ENCODE peak calls at places on chromosomes 13 and 19, in seven cellular contexts. O is kidney epithelial cell, P is DND-41, Z is BE2C, H is mammary epithelial cell, I is heart left ventricle, Y is psoas muscle. F is an unnamed sample. For H3K27me3, the result is how much of the 10 kb centered on the place peaks cover.

GRCh38 chr13:49020940-49021548 is 45.3 kb downstream of the FNDC3A start:
- DNase-seq in H (peak), O (no peak), I (no peak), Y (no peak), Z (no peak), P (no peak), F (no peak)

GRCh38 chr13:26529441-26529840 is 28.0 kb upstream of the WASF3 start:
- DNase-seq in P (peak), Z (no peak), O (peak), Y (peak), H (peak), I (peak), F (no peak)

GRCh38 chr13:73842621-73843020 is 291.6 kb downstream of the KLF12 start:
- DNase-seq in Z (no peak), I (no peak), H (no peak), O (no peak), P (no peak), Y (no peak), F (no peak)

GRCh38 chr13:43767351-43767901 is 19.3 kb downstream of the ENOX1 start:
- DNase-seq in H (no peak), Z (peak), O (no peak), P (no peak), Y (peak), I (peak), F (no peak)

GRCh38 chr19:38004505-38005223 is 97.7 kb downstream of the SIPA1L3 start:
- DNase-seq in Y (peak), H (peak), I (peak), Z (peak), P (peak), O (peak), F (peak)

GRCh38 chr19:42199440-42200115 is 17.9 kb downstream of the DEDD2 start:
- DNase-seq in O (no peak), Z (no peak), P (peak), I (no peak), H (peak), Y (peak), F (no peak)

GRCh38 chr13:105069106-105069505 is 1466.4 kb downstream of the EFNB2 start:
- DNase-seq in I (no peak), Z (no peak), P (no peak), O (no peak), Y (no peak), H (no peak), F (no peak)

GRCh38 chr13:97226788-97227627 is 4.9 kb downstream of the MBNL2 start:
- DNase-seq in H (no peak), Y (no peak), P (peak), O (no peak), I (no peak), Z (no peak), F (no peak)

GRCh38 chr13:99178636-99179035 is 22.0 kb upstream of the UBAC2 start:
- DNase-seq in Z (peak), P (peak), I (no peak), H (no peak), Y (no peak), O (no peak), F (no peak)

GRCh38 chr13:44899967-44900366 is 89.3 kb downstream of the NUFIP1 start:
- DNase-seq in I (no peak), O (no peak), P (no peak), Z (no peak), Y (no peak), H (no peak), F (no peak)

GRCh38 chr19:10780368-10780767 is 55.6 kb downstream of the TMED1 start:
- DNase-seq in I (peak), Z (no peak), H (no peak), O (no peak), P (no peak), Y (peak), F (no peak)

GRCh38 chr13:80979035-80979641 is 638.2 kb upstream of the SPRY2 start:
- DNase-seq in P (peak), Y (no peak), I (peak), H (peak), Z (peak), O (peak), F (peak)

GRCh38 chr19:8638078-8638619 is 7.7 kb downstream of the NFILZ start:
- DNase-seq in P (no peak), I (peak), O (no peak), H (no peak), Y (no peak), Z (no peak), F (no peak)

GRCh38 chr19:8641221-8641907 is 10.9 kb downstream of the NFILZ start:
- DNase-seq in Y (no peak), P (no peak), H (no peak), Z (no peak), I (no peak), O (no peak), F (no peak)

GRCh38 chr19:8639821-8640401 is 9.5 kb downstream of the NFILZ start:
- DNase-seq in H (no peak), O (no peak), Z (no peak), I (no peak), Y (no peak), P (no peak), F (no peak)

GRCh38 chr19:8641908-8642547 is 11.6 kb downstream of the NFILZ start:
- DNase-seq in I (no peak), Z (no peak), O (no peak), H (peak), Y (no peak), P (peak), F (no peak)

DNA sequence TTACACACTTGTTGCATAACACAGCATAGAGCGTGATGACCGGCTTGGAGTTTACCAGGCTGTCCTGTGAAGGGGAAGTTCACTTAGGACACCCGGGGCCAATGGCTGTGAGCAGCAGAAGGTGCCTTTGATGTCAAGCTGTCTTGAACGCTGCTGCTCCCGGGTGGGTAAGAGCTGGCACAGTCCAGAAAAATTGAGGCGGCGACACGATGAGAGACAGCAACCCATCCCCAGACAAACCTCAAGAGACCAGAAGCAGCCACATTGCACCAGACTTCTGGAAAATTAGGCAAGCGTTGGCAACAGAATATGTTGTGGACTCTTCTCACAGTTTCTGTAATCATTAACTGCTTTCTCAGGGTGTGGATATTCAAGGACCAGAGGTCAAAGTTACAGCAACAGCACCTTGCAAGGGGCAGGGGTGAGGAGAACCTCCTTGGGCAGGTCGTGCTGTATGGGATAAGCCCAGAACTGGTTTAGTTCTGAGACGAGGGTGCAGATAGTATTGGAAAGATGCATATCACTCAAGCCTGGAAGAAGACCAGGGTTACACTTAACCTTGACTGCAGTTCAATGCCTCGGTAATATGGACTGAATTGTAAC is 10.1 kb downstream of the NFILZ start:
- DNase-seq in I (peak), P (no peak), Z (no peak), O (no peak), Y (no peak), H (no peak), F (no peak)
- H3K4me3 ChIP-seq in I (no peak), P (no peak), Z (no peak), O (no peak), Y (no peak), H (no peak), F (no peak)

GRCh38 chr19:18203863-18204393 is at the start of gene RAB3A:
- DNase-seq in H (peak), Y (peak), Z (peak), O (peak), P (peak), I (peak), F (peak)
- TF ChIP-seq CTCF in H (no peak), Y (no peak), Z (no peak), O (no peak), P (peak), I (no peak), F (no peak)

GRCh38 chr19:33090179-33090578 is 9.2 kb downstream of the GPATCH1 start:
- DNase-seq in Y (no peak), Z (no peak), H (no peak), O (no peak), I (no peak), P (no peak), F (no peak)
- H3K27me3 ChIP-seq in Y (under half), Z (under half), H (under half), O (under half), I (under half), P (under half), F (under half)

DNA sequence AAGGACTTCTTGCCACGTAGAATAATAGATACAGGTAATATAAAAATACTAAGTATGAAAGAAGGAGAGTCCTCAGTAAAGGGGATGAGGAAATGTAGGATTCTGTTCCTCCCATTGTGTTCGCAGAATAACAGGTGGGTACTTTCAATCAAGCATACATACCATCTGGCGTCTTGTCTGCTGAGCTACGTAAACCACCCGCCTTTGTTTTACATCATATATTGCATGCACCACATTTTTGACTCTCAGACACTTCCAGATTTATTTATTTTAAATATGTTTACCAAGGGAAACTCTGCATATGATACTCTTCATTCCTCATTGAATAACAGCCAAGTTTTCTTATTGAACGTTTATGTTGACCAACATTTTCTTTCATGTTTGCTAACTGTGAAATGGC is 174.2 kb downstream of the FGF14 start:
- DNase-seq in O (no peak), P (no peak), I (no peak), Z (no peak), Y (no peak), H (no peak), F (no peak)
- H3K4me3 ChIP-seq in O (no peak), P (no peak), I (no peak), Z (no peak), Y (no peak), H (no peak), F (no peak)

GRCh38 chr13:40187836-40188591 is 478.4 kb downstream of the FOXO1 start:
- DNase-seq in P (no peak), Y (no peak), I (no peak), O (no peak), Z (no peak), H (no peak), F (no peak)

GRCh38 chr13:40186041-40186440 is 480.4 kb downstream of the FOXO1 start:
- DNase-seq in Y (no peak), O (no peak), I (no peak), Z (no peak), P (no peak), H (no peak), F (no peak)

GRCh38 chr13:40187324-40187795 is 479.1 kb downstream of the FOXO1 start:
- DNase-seq in P (peak), I (no peak), H (no peak), Z (no peak), Y (no peak), O (no peak), F (no peak)

GRCh38 chr13:40185393-40185792 is 481.0 kb downstream of the FOXO1 start:
- DNase-seq in Z (no peak), O (no peak), Y (no peak), P (no peak), H (no peak), I (no peak), F (no peak)

DNA sequence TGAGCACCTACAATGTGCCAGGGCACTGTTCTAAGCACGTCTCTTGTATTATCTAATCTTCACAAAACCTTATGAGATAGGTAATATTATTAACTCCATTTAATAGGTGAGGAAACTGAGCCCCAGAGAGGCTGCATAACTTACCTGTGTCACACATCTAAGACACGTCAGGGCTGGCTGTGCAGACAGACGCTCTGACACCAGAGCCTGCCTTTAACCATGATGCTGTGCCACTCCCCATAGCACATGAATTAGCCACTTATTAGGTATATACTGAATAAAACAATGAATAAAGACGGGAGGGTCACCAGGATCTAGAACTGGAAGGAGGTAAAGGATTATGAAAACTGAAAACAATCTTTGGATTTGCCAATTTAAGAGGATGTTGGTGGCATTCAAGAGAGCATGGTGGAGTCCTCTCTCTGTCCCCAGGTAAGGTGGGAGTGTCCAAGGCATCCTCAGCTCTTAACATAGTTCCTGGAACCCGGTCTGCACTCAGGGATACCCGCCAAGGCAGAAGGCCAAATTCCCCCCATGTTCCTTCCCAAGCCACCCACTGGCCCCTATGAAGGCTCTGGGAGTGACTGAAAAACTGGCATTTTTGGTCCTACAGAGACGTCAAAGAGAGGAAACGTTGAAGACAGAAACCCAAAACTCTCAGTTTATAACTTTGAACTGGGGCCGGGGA is 479.7 kb downstream of the FOXO1 start:
- DNase-seq in I (no peak), H (peak), Y (no peak), Z (no peak), P (no peak), O (no peak), F (no peak)
- TF ChIP-seq CTCF in I (no peak), H (no peak), Y (no peak), Z (no peak), P (no peak), O (no peak), F (no peak)

DNA sequence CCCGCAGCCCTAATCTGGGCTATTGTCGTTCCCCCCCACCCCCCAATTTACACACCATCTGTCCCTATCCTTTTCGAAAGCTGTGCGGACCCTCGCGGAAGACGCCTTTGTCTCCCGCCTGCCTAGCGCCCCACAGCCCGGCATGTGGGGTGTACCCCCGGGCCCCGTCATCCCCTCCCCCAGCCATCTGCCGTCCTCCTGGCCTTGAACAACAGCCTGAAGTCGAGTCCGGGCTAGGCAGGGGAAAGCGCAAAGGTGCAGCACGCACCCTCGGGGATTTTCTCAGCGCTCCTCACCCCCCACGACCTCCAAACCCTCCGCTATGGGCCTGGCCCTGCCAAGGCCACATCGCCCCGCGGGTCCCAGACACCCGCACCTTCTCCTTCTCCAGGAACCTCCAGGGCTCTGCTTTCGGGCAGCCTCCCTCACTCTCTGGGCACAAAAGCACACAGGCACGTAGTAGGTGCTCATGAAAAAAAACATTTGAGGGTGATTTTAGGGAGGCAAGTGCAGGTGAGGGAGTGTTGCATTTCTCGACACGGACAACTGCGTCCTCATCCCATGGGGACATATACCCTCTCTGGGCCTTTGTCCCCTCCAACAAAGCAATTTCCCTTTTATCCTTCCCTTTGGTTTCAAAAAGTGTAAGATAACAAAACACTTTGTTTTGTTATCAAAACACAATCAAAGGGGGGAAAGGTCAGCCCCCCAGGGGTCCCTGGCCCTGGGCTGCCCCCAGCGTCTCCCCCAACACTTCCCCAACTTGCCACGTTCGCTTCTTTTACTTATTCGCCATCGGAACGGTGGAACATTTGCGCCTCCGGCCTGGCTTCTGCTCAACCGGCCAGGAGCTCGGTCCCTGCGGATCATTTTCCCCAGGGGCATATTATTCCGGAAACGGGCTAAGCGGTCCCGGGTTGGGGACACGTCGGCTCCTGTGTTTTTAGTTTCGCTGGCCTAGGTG is 16.4 kb downstream of the CCDC124 start:
- DNase-seq in P (no peak), Y (no peak), I (no peak), Z (peak), H (no peak), O (no peak), F (no peak)
- H3K27me3 ChIP-seq in P (under half), Y (under half), I (half or more), Z (under half), H (under half), O (half or more), F (under half)

DNA sequence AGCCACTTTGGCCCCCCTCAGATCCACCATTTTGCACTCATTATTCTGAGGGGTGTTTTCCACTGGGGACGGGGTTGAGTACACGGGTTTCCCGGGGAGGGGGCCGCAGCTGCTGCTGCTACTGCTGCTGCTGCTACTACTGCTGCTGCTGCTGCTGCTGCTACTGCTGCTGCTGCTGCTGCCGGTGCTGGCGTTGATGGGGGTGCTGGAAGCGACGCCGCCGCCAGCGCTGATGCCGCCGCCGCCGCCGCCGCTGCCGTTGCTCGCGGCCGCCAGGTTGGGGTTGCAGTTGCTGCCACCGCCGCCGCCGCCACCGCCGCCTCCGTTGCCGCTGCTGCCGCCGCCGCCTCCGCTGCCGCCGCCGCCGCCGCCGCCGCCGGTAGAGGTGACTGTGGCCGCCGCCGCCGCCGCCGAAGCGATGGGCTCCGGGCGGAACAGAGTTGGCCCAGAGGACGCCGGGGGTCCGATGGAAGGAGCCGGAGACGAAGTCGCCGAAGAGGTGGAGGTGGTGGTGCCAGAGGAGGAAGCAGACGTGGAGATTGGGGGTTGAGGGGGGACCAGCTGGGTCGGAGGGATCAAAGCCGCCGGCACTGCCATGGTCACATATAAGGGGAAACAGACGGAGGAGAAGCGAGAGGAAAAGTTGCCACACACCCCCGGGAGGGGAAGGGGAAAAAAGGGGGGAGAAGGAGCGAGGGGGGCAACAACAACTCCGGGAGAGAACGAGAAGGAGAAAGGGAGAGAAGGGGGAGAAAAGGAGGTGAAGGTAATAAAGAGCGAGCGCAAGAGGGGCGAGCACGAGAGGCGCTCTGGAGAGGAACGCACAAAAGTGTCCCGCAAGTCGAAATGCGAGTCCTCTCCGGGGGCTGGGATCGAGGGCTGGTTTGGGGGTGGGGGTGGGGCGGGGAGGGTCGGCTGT is 572 bp downstream of the DACH1 start:
- DNase-seq in I (peak), O (no peak), Z (peak), P (peak), H (peak), Y (peak), F (no peak)
- H3K4me3 ChIP-seq in I (peak), O (peak), Z (peak), P (peak), H (peak), Y (peak), F (peak)

GRCh38 chr13:30204564-30204963 is 102.8 kb downstream of the KATNAL1 start:
- DNase-seq in O (no peak), Z (no peak), Y (no peak), H (no peak), P (no peak), I (no peak), F (no peak)
- TF ChIP-seq CTCF in O (no peak), Z (no peak), Y (no peak), H (no peak), P (no peak), I (no peak), F (no peak)

F was measured in BJ.